ENCODE peak calls at places on chromosomes 1 and 21, in eight cellular contexts. One of them, this sample, is unnamed.

GRCh38 chr21:20882462-20883415 is 115.5 kb upstream of the NCAM2 start:
- DNase-seq in lung: no peak
- DNase-seq in cardiac muscle cell: peak
- DNase-seq in colonic mucosa: peak
- DNase-seq in GM23338: peak
- DNase-seq in WERI-Rb-1: peak
- DNase-seq in adrenal gland: peak
- DNase-seq in pancreas: no peak
- DNase-seq in this sample: no peak

GRCh38 chr1:94803517-94804441 is 16.4 kb upstream of the SLC44A3 start:
- DNase-seq in pancreas: no peak
- DNase-seq in WERI-Rb-1: no peak
- DNase-seq in cardiac muscle cell: peak
- DNase-seq in lung: no peak
- DNase-seq in colonic mucosa: peak
- DNase-seq in GM23338: no peak
- DNase-seq in adrenal gland: peak
- DNase-seq in this sample: peak

GRCh38 chr21:36103434-36103833 is 31.4 kb upstream of the CBR3 start:
- DNase-seq in pancreas: no peak
- DNase-seq in cardiac muscle cell: no peak
- DNase-seq in GM23338: no peak
- DNase-seq in lung: no peak
- DNase-seq in WERI-Rb-1: no peak
- DNase-seq in colonic mucosa: no peak
- DNase-seq in adrenal gland: no peak
- DNase-seq in this sample: no peak

GRCh38 chr1:78240755-78241154 is 195.0 kb downstream of the GIPC2 start:
- DNase-seq in cardiac muscle cell: peak
- DNase-seq in WERI-Rb-1: no peak
- DNase-seq in pancreas: no peak
- DNase-seq in lung: no peak
- DNase-seq in GM23338: no peak
- DNase-seq in adrenal gland: no peak
- DNase-seq in colonic mucosa: no peak
- DNase-seq in this sample: no peak

GRCh38 chr1:224106568-224107281 is 7.2 kb upstream of the FBXO28 start:
- DNase-seq in WERI-Rb-1: peak
- DNase-seq in colonic mucosa: peak
- DNase-seq in cardiac muscle cell: peak
- DNase-seq in adrenal gland: no peak
- DNase-seq in GM23338: peak
- DNase-seq in lung: no peak
- DNase-seq in pancreas: no peak
- DNase-seq in this sample: no peak

GRCh38 chr1:202648822-202649221 is 61.4 kb downstream of the SYT2 start:
- DNase-seq in pancreas: no peak
- DNase-seq in WERI-Rb-1: peak
- DNase-seq in colonic mucosa: no peak
- DNase-seq in cardiac muscle cell: no peak
- DNase-seq in lung: no peak
- DNase-seq in GM23338: no peak
- DNase-seq in adrenal gland: no peak
- DNase-seq in this sample: no peak

GRCh38 chr1:115282825-115283224 is 55.2 kb downstream of the NGF start:
- DNase-seq in adrenal gland: peak
- DNase-seq in cardiac muscle cell: peak
- DNase-seq in lung: peak
- DNase-seq in colonic mucosa: peak
- DNase-seq in pancreas: no peak
- DNase-seq in GM23338: no peak
- DNase-seq in WERI-Rb-1: no peak
- DNase-seq in this sample: peak

GRCh38 chr1:47175227-47175934 is 14.5 kb downstream of the PDZK1IP1 start:
- DNase-seq in WERI-Rb-1: peak
- DNase-seq in colonic mucosa: peak
- DNase-seq in GM23338: peak
- DNase-seq in lung: peak
- DNase-seq in adrenal gland: peak
- DNase-seq in cardiac muscle cell: peak
- DNase-seq in pancreas: no peak
- DNase-seq in this sample: peak

GRCh38 chr1:172373864-172374263 is 46.6 kb upstream of the C1orf105 start:
- DNase-seq in lung: no peak
- DNase-seq in colonic mucosa: no peak
- DNase-seq in pancreas: no peak
- DNase-seq in adrenal gland: no peak
- DNase-seq in WERI-Rb-1: no peak
- DNase-seq in cardiac muscle cell: peak
- DNase-seq in GM23338: no peak
- DNase-seq in this sample: no peak

GRCh38 chr1:228299901-228300300 is 92.1 kb downstream of the OBSCN start:
- DNase-seq in lung: no peak
- DNase-seq in WERI-Rb-1: no peak
- DNase-seq in GM23338: no peak
- DNase-seq in adrenal gland: no peak
- DNase-seq in cardiac muscle cell: no peak
- DNase-seq in colonic mucosa: no peak
- DNase-seq in pancreas: no peak
- DNase-seq in this sample: no peak

GRCh38 chr1:219119839-219120238 is 53.8 kb upstream of the LYPLAL1 start:
- DNase-seq in lung: no peak
- DNase-seq in GM23338: no peak
- DNase-seq in adrenal gland: no peak
- DNase-seq in colonic mucosa: no peak
- DNase-seq in cardiac muscle cell: no peak
- DNase-seq in WERI-Rb-1: no peak
- DNase-seq in pancreas: no peak
- DNase-seq in this sample: no peak

GRCh38 chr1:44721521-44722361 is 9.2 kb downstream of the RNU5D-1 start:
- DNase-seq in colonic mucosa: no peak
- DNase-seq in WERI-Rb-1: peak
- DNase-seq in cardiac muscle cell: peak
- DNase-seq in adrenal gland: peak
- DNase-seq in lung: peak
- DNase-seq in pancreas: peak
- DNase-seq in GM23338: peak
- DNase-seq in this sample: no peak

GRCh38 chr1:93567255-93567918 is 114.2 kb downstream of the BCAR3 start:
- DNase-seq in adrenal gland: peak
- DNase-seq in lung: no peak
- DNase-seq in pancreas: no peak
- DNase-seq in GM23338: no peak
- DNase-seq in WERI-Rb-1: no peak
- DNase-seq in colonic mucosa: no peak
- DNase-seq in cardiac muscle cell: peak
- DNase-seq in this sample: no peak

GRCh38 chr1:93571623-93572310 is 109.9 kb downstream of the BCAR3 start:
- DNase-seq in GM23338: no peak
- DNase-seq in cardiac muscle cell: no peak
- DNase-seq in adrenal gland: no peak
- DNase-seq in WERI-Rb-1: no peak
- DNase-seq in lung: no peak
- DNase-seq in pancreas: no peak
- DNase-seq in colonic mucosa: no peak
- DNase-seq in this sample: no peak

GRCh38 chr1:93565496-93566221 is 116.0 kb downstream of the BCAR3 start:
- DNase-seq in lung: no peak
- DNase-seq in adrenal gland: no peak
- DNase-seq in GM23338: no peak
- DNase-seq in WERI-Rb-1: no peak
- DNase-seq in cardiac muscle cell: peak
- DNase-seq in colonic mucosa: no peak
- DNase-seq in pancreas: no peak
- DNase-seq in this sample: no peak

GRCh38 chr1:93569479-93569878 is 112.2 kb downstream of the BCAR3 start:
- DNase-seq in adrenal gland: no peak
- DNase-seq in pancreas: no peak
- DNase-seq in GM23338: no peak
- DNase-seq in lung: no peak
- DNase-seq in WERI-Rb-1: no peak
- DNase-seq in colonic mucosa: no peak
- DNase-seq in cardiac muscle cell: no peak
- DNase-seq in this sample: no peak

DNA sequence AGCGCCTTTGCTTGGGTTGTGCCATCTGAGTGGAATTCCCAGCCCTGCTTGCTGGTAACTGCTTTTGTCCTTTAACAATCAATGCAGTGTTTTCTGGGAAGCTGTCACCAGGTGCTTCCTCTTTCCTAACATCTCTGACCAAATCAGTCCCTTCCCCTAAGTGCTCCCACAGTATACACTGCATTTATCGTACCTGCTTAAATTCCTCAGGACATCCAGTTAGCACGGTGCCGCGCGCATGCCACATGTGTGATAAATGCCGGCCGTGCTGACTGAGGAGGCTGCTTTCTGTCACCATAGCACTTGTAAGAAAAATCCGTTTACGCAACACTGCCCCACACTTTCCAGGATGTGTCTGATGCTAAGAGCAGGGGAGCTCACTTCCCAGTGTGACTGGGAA is 115.4 kb downstream of the BCAR3 start:
- DNase-seq in adrenal gland: no peak
- DNase-seq in pancreas: no peak
- DNase-seq in GM23338: no peak
- DNase-seq in colonic mucosa: no peak
- DNase-seq in WERI-Rb-1: no peak
- DNase-seq in cardiac muscle cell: peak
- DNase-seq in lung: no peak
- DNase-seq in this sample: no peak
- H3K27ac ChIP-seq in adrenal gland: no peak
- H3K27ac ChIP-seq in pancreas: peak
- H3K27ac ChIP-seq in GM23338: peak
- H3K27ac ChIP-seq in colonic mucosa: no peak
- H3K27ac ChIP-seq in WERI-Rb-1: no peak
- H3K27ac ChIP-seq in cardiac muscle cell: no peak
- H3K27ac ChIP-seq in lung: peak
- H3K27ac ChIP-seq in this sample: no peak

GRCh38 chr1:84947536-84948410 is 49.1 kb downstream of the MCOLN2 start:
- DNase-seq in WERI-Rb-1: no peak
- DNase-seq in lung: no peak
- DNase-seq in cardiac muscle cell: no peak
- DNase-seq in colonic mucosa: no peak
- DNase-seq in GM23338: no peak
- DNase-seq in adrenal gland: no peak
- DNase-seq in pancreas: no peak
- DNase-seq in this sample: no peak

GRCh38 chr1:84941843-84942242 is 48.8 kb upstream of the LPAR3 start:
- DNase-seq in lung: no peak
- DNase-seq in cardiac muscle cell: no peak
- DNase-seq in pancreas: no peak
- DNase-seq in colonic mucosa: no peak
- DNase-seq in GM23338: no peak
- DNase-seq in WERI-Rb-1: no peak
- DNase-seq in adrenal gland: no peak
- DNase-seq in this sample: no peak

GRCh38 chr1:84944767-84945486 is 51.9 kb upstream of the LPAR3 start:
- DNase-seq in GM23338: peak
- DNase-seq in colonic mucosa: peak
- DNase-seq in cardiac muscle cell: peak
- DNase-seq in lung: peak
- DNase-seq in WERI-Rb-1: peak
- DNase-seq in pancreas: peak
- DNase-seq in adrenal gland: peak
- DNase-seq in this sample: peak

GRCh38 chr1:84949664-84950063 is 47.2 kb downstream of the MCOLN2 start:
- DNase-seq in WERI-Rb-1: no peak
- DNase-seq in adrenal gland: no peak
- DNase-seq in pancreas: no peak
- DNase-seq in colonic mucosa: no peak
- DNase-seq in lung: no peak
- DNase-seq in GM23338: no peak
- DNase-seq in cardiac muscle cell: no peak
- DNase-seq in this sample: no peak

GRCh38 chr1:84946631-84947030 is 50.3 kb downstream of the MCOLN2 start:
- DNase-seq in pancreas: no peak
- DNase-seq in WERI-Rb-1: no peak
- DNase-seq in lung: no peak
- DNase-seq in colonic mucosa: no peak
- DNase-seq in GM23338: no peak
- DNase-seq in adrenal gland: no peak
- DNase-seq in cardiac muscle cell: no peak
- DNase-seq in this sample: no peak
- H3K27ac ChIP-seq in pancreas: no peak
- H3K27ac ChIP-seq in WERI-Rb-1: no peak
- H3K27ac ChIP-seq in lung: no peak
- H3K27ac ChIP-seq in colonic mucosa: no peak
- H3K27ac ChIP-seq in GM23338: no peak
- H3K27ac ChIP-seq in adrenal gland: no peak
- H3K27ac ChIP-seq in cardiac muscle cell: no peak
- H3K27ac ChIP-seq in this sample: no peak

DNA sequence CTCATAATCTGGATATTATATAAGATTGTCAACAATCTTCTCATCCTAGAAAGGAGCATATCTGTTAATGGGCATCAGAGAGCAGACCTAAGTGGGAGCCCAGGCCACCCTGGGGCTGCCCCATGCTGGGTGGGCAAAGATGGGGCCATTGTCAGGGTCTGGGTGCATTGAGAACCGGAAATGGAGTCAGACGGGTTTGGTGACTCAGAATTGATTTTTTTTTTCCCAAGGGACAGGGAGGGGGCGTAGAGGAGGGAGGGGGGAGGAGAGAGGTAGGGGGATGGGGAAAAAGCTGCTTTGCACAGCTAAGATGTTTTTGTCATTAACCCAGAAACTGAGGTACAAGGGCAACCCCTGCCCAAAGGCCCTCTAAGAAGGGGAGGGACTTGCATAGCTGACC is 1.3 kb downstream of the ATXN7L2 start:
- DNase-seq in cardiac muscle cell: no peak
- DNase-seq in adrenal gland: no peak
- DNase-seq in WERI-Rb-1: no peak
- DNase-seq in GM23338: peak
- DNase-seq in colonic mucosa: no peak
- DNase-seq in pancreas: no peak
- DNase-seq in lung: no peak
- DNase-seq in this sample: no peak
- H3K27ac ChIP-seq in cardiac muscle cell: no peak
- H3K27ac ChIP-seq in adrenal gland: no peak
- H3K27ac ChIP-seq in WERI-Rb-1: no peak
- H3K27ac ChIP-seq in GM23338: peak
- H3K27ac ChIP-seq in colonic mucosa: no peak
- H3K27ac ChIP-seq in pancreas: no peak
- H3K27ac ChIP-seq in lung: no peak
- H3K27ac ChIP-seq in this sample: no peak

DNA sequence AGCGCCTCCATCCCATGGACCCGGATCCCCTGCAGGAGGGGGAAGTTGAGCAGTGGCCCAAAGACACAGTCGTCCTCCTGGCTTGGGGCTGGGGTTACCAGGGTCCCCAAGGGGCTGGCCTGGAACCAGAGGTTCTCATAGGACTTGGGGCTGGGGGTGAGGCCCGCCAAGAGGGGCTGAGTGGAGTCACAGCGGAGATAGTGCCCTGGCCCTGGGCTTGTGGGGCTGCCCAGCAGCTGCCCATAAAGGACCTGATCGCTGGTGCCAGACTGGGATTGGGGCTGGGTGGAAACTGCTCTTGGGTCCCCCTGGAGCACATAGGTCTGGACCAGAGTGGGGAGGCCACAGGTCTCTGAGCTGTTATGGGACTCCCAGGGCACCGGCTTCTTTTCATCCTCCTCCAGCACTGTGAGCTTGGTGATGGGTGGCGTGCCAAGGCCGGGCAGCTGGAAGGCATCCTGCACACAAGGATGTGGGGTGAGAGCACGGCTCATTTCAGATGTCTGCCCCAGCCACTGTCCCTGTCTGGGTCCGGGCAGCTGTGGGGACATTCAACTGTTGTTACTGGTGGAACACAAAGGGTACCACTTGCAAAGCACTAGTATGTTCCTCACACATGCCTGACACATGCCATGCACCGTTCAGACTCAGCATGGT is 2.3 kb upstream of the MRPS15 start:
- DNase-seq in colonic mucosa: no peak
- DNase-seq in pancreas: no peak
- DNase-seq in WERI-Rb-1: no peak
- DNase-seq in cardiac muscle cell: no peak
- DNase-seq in lung: no peak
- DNase-seq in adrenal gland: no peak
- DNase-seq in GM23338: no peak
- DNase-seq in this sample: no peak
- H3K27ac ChIP-seq in colonic mucosa: no peak
- H3K27ac ChIP-seq in pancreas: no peak
- H3K27ac ChIP-seq in WERI-Rb-1: no peak
- H3K27ac ChIP-seq in cardiac muscle cell: no peak
- H3K27ac ChIP-seq in lung: no peak
- H3K27ac ChIP-seq in adrenal gland: no peak
- H3K27ac ChIP-seq in GM23338: no peak
- H3K27ac ChIP-seq in this sample: no peak

This sample was measured in substantia nigra.